ENCODE peak calls at places on chromosomes 3 and 15, in eight cellular contexts. One of them, this sample, is unnamed.

GRCh38 chr3:79162653-79163052 is 605.1 kb downstream of the ROBO1 start:
- DNase-seq in caudate nucleus: no peak
- DNase-seq in posterior vena cava: no peak
- DNase-seq in tibial artery: no peak
- DNase-seq in RPMI8226: no peak
- DNase-seq in neural crest cell: no peak
- DNase-seq in T-helper 1 cell: no peak
- DNase-seq in LNCaP clone FGC: no peak
- DNase-seq in this sample: no peak

GRCh38 chr15:78234515-78235040 is at the start of gene ACSBG1:
- DNase-seq in posterior vena cava: no peak
- DNase-seq in neural crest cell: no peak
- DNase-seq in LNCaP clone FGC: no peak
- DNase-seq in RPMI8226: no peak
- DNase-seq in tibial artery: no peak
- DNase-seq in caudate nucleus: no peak
- DNase-seq in T-helper 1 cell: no peak
- DNase-seq in this sample: no peak

GRCh38 chr3:43759297-43759782 is 68.6 kb downstream of the ABHD5 start:
- DNase-seq in posterior vena cava: no peak
- DNase-seq in neural crest cell: no peak
- DNase-seq in RPMI8226: peak
- DNase-seq in caudate nucleus: no peak
- DNase-seq in LNCaP clone FGC: no peak
- DNase-seq in T-helper 1 cell: no peak
- DNase-seq in tibial artery: no peak
- DNase-seq in this sample: no peak

GRCh38 chr3:173983353-173983752 is 585.8 kb downstream of the NLGN1 start:
- DNase-seq in neural crest cell: no peak
- DNase-seq in caudate nucleus: no peak
- DNase-seq in LNCaP clone FGC: no peak
- DNase-seq in tibial artery: no peak
- DNase-seq in posterior vena cava: no peak
- DNase-seq in T-helper 1 cell: no peak
- DNase-seq in RPMI8226: no peak
- DNase-seq in this sample: no peak

GRCh38 chr3:133860519-133860918 is 35.2 kb downstream of the RAB6B start:
- DNase-seq in LNCaP clone FGC: no peak
- DNase-seq in RPMI8226: no peak
- DNase-seq in tibial artery: no peak
- DNase-seq in T-helper 1 cell: no peak
- DNase-seq in neural crest cell: no peak
- DNase-seq in posterior vena cava: no peak
- DNase-seq in caudate nucleus: no peak
- DNase-seq in this sample: peak

GRCh38 chr3:17149744-17150143 is 265.0 kb downstream of the PLCL2 start:
- DNase-seq in LNCaP clone FGC: no peak
- DNase-seq in RPMI8226: no peak
- DNase-seq in T-helper 1 cell: no peak
- DNase-seq in caudate nucleus: no peak
- DNase-seq in tibial artery: no peak
- DNase-seq in neural crest cell: no peak
- DNase-seq in posterior vena cava: no peak
- DNase-seq in this sample: no peak

GRCh38 chr3:197125601-197126000 is 96.0 kb upstream of the MELTF start:
- DNase-seq in T-helper 1 cell: no peak
- DNase-seq in LNCaP clone FGC: no peak
- DNase-seq in caudate nucleus: no peak
- DNase-seq in neural crest cell: no peak
- DNase-seq in tibial artery: no peak
- DNase-seq in posterior vena cava: no peak
- DNase-seq in RPMI8226: no peak
- DNase-seq in this sample: no peak

GRCh38 chr15:58043192-58043903 is 22.2 kb downstream of the ALDH1A2 start:
- DNase-seq in LNCaP clone FGC: no peak
- DNase-seq in neural crest cell: peak
- DNase-seq in RPMI8226: peak
- DNase-seq in posterior vena cava: peak
- DNase-seq in caudate nucleus: no peak
- DNase-seq in tibial artery: peak
- DNase-seq in T-helper 1 cell: no peak
- DNase-seq in this sample: no peak

GRCh38 chr3:12679468-12679867 is 15.6 kb upstream of the RAF1 start:
- DNase-seq in caudate nucleus: no peak
- DNase-seq in tibial artery: no peak
- DNase-seq in posterior vena cava: no peak
- DNase-seq in neural crest cell: no peak
- DNase-seq in LNCaP clone FGC: no peak
- DNase-seq in RPMI8226: no peak
- DNase-seq in T-helper 1 cell: no peak
- DNase-seq in this sample: no peak

GRCh38 chr15:67144609-67145306 is 79.4 kb downstream of the SMAD3 start:
- DNase-seq in posterior vena cava: peak
- DNase-seq in caudate nucleus: no peak
- DNase-seq in tibial artery: no peak
- DNase-seq in T-helper 1 cell: no peak
- DNase-seq in RPMI8226: no peak
- DNase-seq in LNCaP clone FGC: no peak
- DNase-seq in neural crest cell: no peak
- DNase-seq in this sample: peak

GRCh38 chr3:69671082-69671952 is 67.9 kb upstream of the MITF start:
- DNase-seq in tibial artery: no peak
- DNase-seq in T-helper 1 cell: no peak
- DNase-seq in LNCaP clone FGC: peak
- DNase-seq in RPMI8226: peak
- DNase-seq in posterior vena cava: no peak
- DNase-seq in caudate nucleus: no peak
- DNase-seq in neural crest cell: peak
- DNase-seq in this sample: no peak

GRCh38 chr3:124607163-124607562 is 123.1 kb upstream of the UMPS start:
- DNase-seq in neural crest cell: no peak
- DNase-seq in posterior vena cava: no peak
- DNase-seq in LNCaP clone FGC: peak
- DNase-seq in caudate nucleus: no peak
- DNase-seq in RPMI8226: no peak
- DNase-seq in tibial artery: no peak
- DNase-seq in T-helper 1 cell: no peak
- DNase-seq in this sample: no peak

GRCh38 chr3:148642214-148642613 is 55.5 kb upstream of the AGTR1 start:
- DNase-seq in RPMI8226: no peak
- DNase-seq in tibial artery: no peak
- DNase-seq in caudate nucleus: no peak
- DNase-seq in LNCaP clone FGC: no peak
- DNase-seq in T-helper 1 cell: no peak
- DNase-seq in posterior vena cava: no peak
- DNase-seq in neural crest cell: no peak
- DNase-seq in this sample: no peak

GRCh38 chr15:33934396-33934795 is 33.9 kb upstream of the CHRM5 start:
- DNase-seq in neural crest cell: no peak
- DNase-seq in RPMI8226: no peak
- DNase-seq in tibial artery: no peak
- DNase-seq in T-helper 1 cell: no peak
- DNase-seq in caudate nucleus: no peak
- DNase-seq in posterior vena cava: no peak
- DNase-seq in LNCaP clone FGC: no peak
- DNase-seq in this sample: no peak

GRCh38 chr3:157477441-157477840 is 25.8 kb downstream of the VEPH1 start:
- DNase-seq in caudate nucleus: no peak
- DNase-seq in tibial artery: no peak
- DNase-seq in neural crest cell: no peak
- DNase-seq in posterior vena cava: no peak
- DNase-seq in LNCaP clone FGC: no peak
- DNase-seq in RPMI8226: no peak
- DNase-seq in T-helper 1 cell: no peak
- DNase-seq in this sample: no peak

GRCh38 chr15:78715930-78716329 is 74.9 kb upstream of the CHRNB4 start:
- DNase-seq in T-helper 1 cell: no peak
- DNase-seq in LNCaP clone FGC: no peak
- DNase-seq in caudate nucleus: no peak
- DNase-seq in neural crest cell: no peak
- DNase-seq in posterior vena cava: no peak
- DNase-seq in tibial artery: no peak
- DNase-seq in RPMI8226: no peak
- DNase-seq in this sample: no peak

GRCh38 chr3:134065836-134066538 is 36.3 kb upstream of the SLCO2A1 start:
- DNase-seq in posterior vena cava: no peak
- DNase-seq in LNCaP clone FGC: no peak
- DNase-seq in RPMI8226: no peak
- DNase-seq in caudate nucleus: no peak
- DNase-seq in neural crest cell: no peak
- DNase-seq in T-helper 1 cell: no peak
- DNase-seq in tibial artery: no peak
- DNase-seq in this sample: peak

GRCh38 chr3:153348457-153349137 is 186.6 kb downstream of the RAP2B start:
- DNase-seq in tibial artery: no peak
- DNase-seq in caudate nucleus: no peak
- DNase-seq in RPMI8226: no peak
- DNase-seq in T-helper 1 cell: no peak
- DNase-seq in posterior vena cava: no peak
- DNase-seq in neural crest cell: no peak
- DNase-seq in LNCaP clone FGC: no peak
- DNase-seq in this sample: no peak

GRCh38 chr3:141447391-141447790 is 39.4 kb upstream of the RASA2 start:
- DNase-seq in RPMI8226: no peak
- DNase-seq in T-helper 1 cell: no peak
- DNase-seq in tibial artery: no peak
- DNase-seq in caudate nucleus: no peak
- DNase-seq in neural crest cell: no peak
- DNase-seq in posterior vena cava: no peak
- DNase-seq in LNCaP clone FGC: no peak
- DNase-seq in this sample: no peak

GRCh38 chr3:101026244-101026643 is 33.0 kb upstream of the ABI3BP start:
- DNase-seq in caudate nucleus: no peak
- DNase-seq in tibial artery: no peak
- DNase-seq in T-helper 1 cell: no peak
- DNase-seq in RPMI8226: no peak
- DNase-seq in neural crest cell: no peak
- DNase-seq in posterior vena cava: no peak
- DNase-seq in LNCaP clone FGC: no peak
- DNase-seq in this sample: no peak

GRCh38 chr3:80618295-80619256 is 850.8 kb upstream of the ROBO1 start:
- DNase-seq in neural crest cell: no peak
- DNase-seq in posterior vena cava: no peak
- DNase-seq in tibial artery: no peak
- DNase-seq in caudate nucleus: no peak
- DNase-seq in LNCaP clone FGC: no peak
- DNase-seq in RPMI8226: no peak
- DNase-seq in T-helper 1 cell: no peak
- DNase-seq in this sample: no peak

GRCh38 chr15:78162038-78162437 is 12.9 kb downstream of the IDH3A start:
- DNase-seq in posterior vena cava: no peak
- DNase-seq in RPMI8226: no peak
- DNase-seq in neural crest cell: no peak
- DNase-seq in T-helper 1 cell: no peak
- DNase-seq in LNCaP clone FGC: no peak
- DNase-seq in caudate nucleus: peak
- DNase-seq in tibial artery: no peak
- DNase-seq in this sample: no peak

GRCh38 chr3:42265059-42265991 is 660 bp downstream of the CCK start:
- DNase-seq in T-helper 1 cell: no peak
- DNase-seq in posterior vena cava: no peak
- DNase-seq in tibial artery: no peak
- DNase-seq in LNCaP clone FGC: no peak
- DNase-seq in neural crest cell: no peak
- DNase-seq in caudate nucleus: no peak
- DNase-seq in RPMI8226: no peak
- DNase-seq in this sample: no peak

GRCh38 chr3:132006605-132007204 is 28.1 kb downstream of the CPNE4 start:
- DNase-seq in LNCaP clone FGC: no peak
- DNase-seq in posterior vena cava: no peak
- DNase-seq in neural crest cell: peak
- DNase-seq in T-helper 1 cell: no peak
- DNase-seq in caudate nucleus: no peak
- DNase-seq in RPMI8226: peak
- DNase-seq in tibial artery: no peak
- DNase-seq in this sample: no peak

GRCh38 chr15:77527164-77527778 is 105.4 kb downstream of the LINGO1 start:
- DNase-seq in tibial artery: no peak
- DNase-seq in T-helper 1 cell: no peak
- DNase-seq in posterior vena cava: peak
- DNase-seq in RPMI8226: no peak
- DNase-seq in neural crest cell: peak
- DNase-seq in LNCaP clone FGC: no peak
- DNase-seq in caudate nucleus: no peak
- DNase-seq in this sample: peak

GRCh38 chr3:34843479-34843870 is 795.9 kb upstream of the ARPP21 start:
- DNase-seq in LNCaP clone FGC: no peak
- DNase-seq in neural crest cell: no peak
- DNase-seq in caudate nucleus: no peak
- DNase-seq in T-helper 1 cell: no peak
- DNase-seq in posterior vena cava: no peak
- DNase-seq in tibial artery: no peak
- DNase-seq in RPMI8226: no peak
- DNase-seq in this sample: no peak